ENCODE peak calls at places on chromosomes 5 and 9, in five cellular contexts. One of them, this sample, is unnamed.

GRCh38 chr5:132458651-132459030 is 31.9 kb downstream of the IRF1 start:
- DNase-seq in T follicular helper cell: no peak
- DNase-seq in A549: no peak
- DNase-seq in NCI-H1105: no peak
- DNase-seq in activated gamma-delta T cell treated with Interleukin-2 at 50 U/mL for 16 hours: no peak
- DNase-seq in this sample: no peak

GRCh38 chr5:42951169-42951846 is 88.8 kb downstream of the ANXA2R start:
- DNase-seq in T follicular helper cell: peak; percentile 75
- DNase-seq in A549: no peak
- DNase-seq in NCI-H1105: no peak
- DNase-seq in activated gamma-delta T cell treated with Interleukin-2 at 50 U/mL for 16 hours: peak; percentile 61
- DNase-seq in this sample: peak; percentile 84

GRCh38 chr9:128721487-128722010 is 2.4 kb downstream of the ZDHHC12 start:
- DNase-seq in T follicular helper cell: no peak
- DNase-seq in A549: no peak
- DNase-seq in NCI-H1105: no peak
- DNase-seq in activated gamma-delta T cell treated with Interleukin-2 at 50 U/mL for 16 hours: no peak
- DNase-seq in this sample: no peak

GRCh38 chr9:2307480-2307879 is 292.3 kb downstream of the SMARCA2 start:
- DNase-seq in T follicular helper cell: no peak
- DNase-seq in A549: no peak
- DNase-seq in NCI-H1105: no peak
- DNase-seq in activated gamma-delta T cell treated with Interleukin-2 at 50 U/mL for 16 hours: no peak
- DNase-seq in this sample: no peak

GRCh38 chr5:81755320-81755719 is 4.4 kb upstream of the SSBP2 start:
- DNase-seq in T follicular helper cell: no peak
- DNase-seq in A549: peak; percentile 80
- DNase-seq in NCI-H1105: no peak
- DNase-seq in activated gamma-delta T cell treated with Interleukin-2 at 50 U/mL for 16 hours: no peak
- DNase-seq in this sample: no peak

GRCh38 chr9:34555002-34555348 is 32.2 kb upstream of the ENHO start:
- DNase-seq in T follicular helper cell: no peak
- DNase-seq in A549: no peak
- DNase-seq in NCI-H1105: peak; percentile 82
- DNase-seq in activated gamma-delta T cell treated with Interleukin-2 at 50 U/mL for 16 hours: no peak
- DNase-seq in this sample: peak; percentile 72

GRCh38 chr5:122704247-122705036 is 70.4 kb upstream of the SNX2 start:
- DNase-seq in T follicular helper cell: no peak
- DNase-seq in A549: peak; percentile 32
- DNase-seq in NCI-H1105: no peak
- DNase-seq in activated gamma-delta T cell treated with Interleukin-2 at 50 U/mL for 16 hours: no peak
- DNase-seq in this sample: no peak

GRCh38 chr9:75087279-75087823 is 604 bp downstream of the NMRK1 start:
- DNase-seq in T follicular helper cell: peak; percentile 40
- DNase-seq in A549: peak; percentile 20
- DNase-seq in NCI-H1105: no peak
- DNase-seq in activated gamma-delta T cell treated with Interleukin-2 at 50 U/mL for 16 hours: peak; percentile 35
- DNase-seq in this sample: no peak

GRCh38 chr5:34957857-34958690 is 28.7 kb downstream of the DNAJC21 start:
- DNase-seq in T follicular helper cell: no peak
- DNase-seq in A549: peak; percentile 43
- DNase-seq in NCI-H1105: no peak
- DNase-seq in activated gamma-delta T cell treated with Interleukin-2 at 50 U/mL for 16 hours: no peak
- DNase-seq in this sample: no peak

GRCh38 chr9:135100241-135101067 is 13.0 kb downstream of the OLFM1 start:
- DNase-seq in T follicular helper cell: no peak
- DNase-seq in A549: no peak
- DNase-seq in NCI-H1105: peak; percentile 42
- DNase-seq in activated gamma-delta T cell treated with Interleukin-2 at 50 U/mL for 16 hours: no peak
- DNase-seq in this sample: no peak

GRCh38 chr5:43007246-43007910 is 32.7 kb downstream of the ANXA2R start:
- DNase-seq in T follicular helper cell: peak; percentile 71
- DNase-seq in A549: peak; percentile 74
- DNase-seq in NCI-H1105: peak; percentile 82
- DNase-seq in activated gamma-delta T cell treated with Interleukin-2 at 50 U/mL for 16 hours: peak; percentile 74
- DNase-seq in this sample: peak; percentile 93